ENCODE peak calls at places on chromosomes 6 and 20, in five cellular contexts. R is IMR-90, C is lung, E is left lung, M is colonic mucosa. Z is an unnamed sample.

GRCh38 chr6:155078331-155078745 is 83.2 kb downstream of the TIAM2 start:
- DNase-seq in R (no peak), C (no peak), E (no peak), M (no peak), Z (no peak)

GRCh38 chr20:59518881-59519706 is 85.2 kb upstream of the PHACTR3 start:
- DNase-seq in R (peak), C (no peak), E (no peak), M (peak), Z (peak)

GRCh38 chr6:27126815-27127537 is 120.5 kb upstream of the PRSS16 start:
- DNase-seq in R (peak), C (peak), E (peak), M (peak), Z (peak)

GRCh38 chr20:59835448-59836395 is 97.7 kb downstream of the SYCP2 start:
- DNase-seq in R (peak), C (peak), E (no peak), M (peak), Z (no peak)

GRCh38 chr6:100472674-100473073 is 8.0 kb upstream of the SIM1 start:
- DNase-seq in R (peak), C (no peak), E (no peak), M (no peak), Z (no peak)

GRCh38 chr6:28841290-28841689 is 82.5 kb downstream of the TRIM27 start:
- DNase-seq in R (no peak), C (no peak), E (no peak), M (no peak), Z (no peak)

GRCh38 chr6:79946773-79947190 is 571 bp downstream of the ELOVL4 start:
- DNase-seq in R (peak), C (no peak), E (peak), M (peak), Z (no peak)

GRCh38 chr6:7215140-7215539 is 97.9 kb downstream of the SSR1 start:
- DNase-seq in R (peak), C (no peak), E (no peak), M (no peak), Z (no peak)

GRCh38 chr20:24470031-24470781 is 777 bp downstream of the SYNDIG1 start:
- DNase-seq in R (no peak), C (no peak), E (peak), M (no peak), Z (no peak)

GRCh38 chr6:68994561-68994960 is 359.5 kb downstream of the ADGRB3 start:
- DNase-seq in R (no peak), C (no peak), E (no peak), M (no peak), Z (no peak)

GRCh38 chr6:96186516-96187195 is 170.9 kb downstream of the FUT9 start:
- DNase-seq in R (no peak), C (no peak), E (no peak), M (no peak), Z (no peak)

GRCh38 chr6:85118233-85118632 is 331.6 kb upstream of the NT5E start:
- DNase-seq in R (no peak), C (no peak), E (no peak), M (no peak), Z (no peak)

GRCh38 chr20:39676236-39676635 is 714.1 kb downstream of the DHX35 start:
- DNase-seq in R (no peak), C (no peak), E (no peak), M (peak), Z (no peak)

GRCh38 chr20:48275737-48276342 is 490.6 kb upstream of the SULF2 start:
- DNase-seq in R (no peak), C (no peak), E (no peak), M (no peak), Z (no peak)

GRCh38 chr6:33610779-33611421 is 10.2 kb upstream of the ITPR3 start:
- DNase-seq in R (no peak), C (no peak), E (no peak), M (peak), Z (no peak)

GRCh38 chr6:146948790-146949342 is 255.4 kb upstream of the STXBP5 start:
- DNase-seq in R (no peak), C (no peak), E (no peak), M (no peak), Z (no peak)

GRCh38 chr20:64139200-64140081 is 24.8 kb upstream of the MYT1 start:
- DNase-seq in R (no peak), C (no peak), E (peak), M (no peak), Z (no peak)

GRCh38 chr6:96066376-96066775 is 50.6 kb downstream of the FUT9 start:
- DNase-seq in R (no peak), C (no peak), E (no peak), M (no peak), Z (no peak)

GRCh38 chr6:123716506-123716905 is 79.8 kb upstream of the TRDN start:
- DNase-seq in R (no peak), C (no peak), E (no peak), M (no peak), Z (no peak)

GRCh38 chr6:121436966-121437756 is 1.7 kb downstream of the GJA1 start:
- DNase-seq in R (peak), C (peak), E (peak), M (no peak), Z (peak)

GRCh38 chr6:4370066-4370465 is 234.7 kb upstream of the ECI2 start:
- DNase-seq in R (peak), C (no peak), E (no peak), M (no peak), Z (no peak)

GRCh38 chr20:7866279-7866678 is 74.0 kb downstream of the HAO1 start:
- DNase-seq in R (no peak), C (no peak), E (no peak), M (no peak), Z (peak)

GRCh38 chr6:112879920-112880413 is 532.8 kb downstream of the RFPL4B start:
- DNase-seq in R (no peak), C (peak), E (peak), M (peak), Z (peak)

GRCh38 chr20:53773792-53774371 is 180.2 kb upstream of the ZNF217 start:
- DNase-seq in R (peak), C (no peak), E (no peak), M (no peak), Z (no peak)

GRCh38 chr6:14110001-14110818 is 7.4 kb upstream of the CD83 start:
- DNase-seq in R (no peak), C (no peak), E (no peak), M (no peak), Z (no peak)

GRCh38 chr20:37405351-37405897 is 59.5 kb downstream of the SRC start:
- DNase-seq in R (no peak), C (no peak), E (peak), M (no peak), Z (no peak)

GRCh38 chr20:50320910-50321796 is 130.5 kb downstream of the CEBPB start:
- DNase-seq in R (peak), C (peak), E (peak), M (peak), Z (peak)

GRCh38 chr6:150491796-150492142 is 107.9 kb upstream of the PLEKHG1 start:
- DNase-seq in R (no peak), C (no peak), E (no peak), M (no peak), Z (no peak)

GRCh38 chr6:150494236-150494635 is 105.4 kb upstream of the PLEKHG1 start:
- DNase-seq in R (no peak), C (no peak), E (no peak), M (no peak), Z (no peak)

GRCh38 chr6:150491131-150491795 is 108.4 kb upstream of the PLEKHG1 start:
- DNase-seq in R (no peak), C (no peak), E (no peak), M (no peak), Z (no peak)

GRCh38 chr6:150492507-150492906 is 107.2 kb upstream of the PLEKHG1 start:
- DNase-seq in R (no peak), C (no peak), E (no peak), M (no peak), Z (no peak)

DNA sequence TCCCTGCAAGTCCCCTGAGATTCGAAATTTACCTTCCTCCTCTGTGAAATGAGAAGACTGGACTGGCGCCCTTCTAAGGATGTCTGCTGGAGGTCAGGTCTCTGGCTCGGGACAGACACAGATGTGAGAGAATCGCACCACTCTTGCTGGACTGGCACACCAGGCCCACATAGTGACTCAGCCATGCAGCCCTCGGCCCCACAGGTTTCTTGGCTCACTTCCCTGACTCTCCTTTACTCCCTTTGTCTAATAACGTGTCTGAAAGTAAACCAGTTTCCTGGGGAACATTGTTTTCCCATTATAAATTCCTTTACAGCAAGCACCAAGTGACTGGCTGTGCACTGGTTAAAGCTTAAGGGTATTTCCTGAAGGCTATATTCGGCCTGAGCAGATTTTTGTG is 106.7 kb upstream of the PLEKHG1 start:
- DNase-seq in R (no peak), C (no peak), E (no peak), M (no peak), Z (no peak)
- H3K27ac ChIP-seq in R (no peak), C (no peak), E (no peak), M (no peak), Z (no peak)

GRCh38 chr6:73724389-73724788 is 28.4 kb downstream of the CD109 start:
- DNase-seq in R (no peak), C (no peak), E (no peak), M (no peak), Z (no peak)
- H3K27ac ChIP-seq in R (no peak), C (no peak), E (no peak), M (no peak), Z (no peak)

GRCh38 chr6:130788954-130789353 is 38.3 kb upstream of the SMLR1 start:
- DNase-seq in R (no peak), C (no peak), E (no peak), M (no peak), Z (no peak)
- H3K27ac ChIP-seq in R (no peak), C (no peak), E (no peak), M (no peak), Z (no peak)

DNA sequence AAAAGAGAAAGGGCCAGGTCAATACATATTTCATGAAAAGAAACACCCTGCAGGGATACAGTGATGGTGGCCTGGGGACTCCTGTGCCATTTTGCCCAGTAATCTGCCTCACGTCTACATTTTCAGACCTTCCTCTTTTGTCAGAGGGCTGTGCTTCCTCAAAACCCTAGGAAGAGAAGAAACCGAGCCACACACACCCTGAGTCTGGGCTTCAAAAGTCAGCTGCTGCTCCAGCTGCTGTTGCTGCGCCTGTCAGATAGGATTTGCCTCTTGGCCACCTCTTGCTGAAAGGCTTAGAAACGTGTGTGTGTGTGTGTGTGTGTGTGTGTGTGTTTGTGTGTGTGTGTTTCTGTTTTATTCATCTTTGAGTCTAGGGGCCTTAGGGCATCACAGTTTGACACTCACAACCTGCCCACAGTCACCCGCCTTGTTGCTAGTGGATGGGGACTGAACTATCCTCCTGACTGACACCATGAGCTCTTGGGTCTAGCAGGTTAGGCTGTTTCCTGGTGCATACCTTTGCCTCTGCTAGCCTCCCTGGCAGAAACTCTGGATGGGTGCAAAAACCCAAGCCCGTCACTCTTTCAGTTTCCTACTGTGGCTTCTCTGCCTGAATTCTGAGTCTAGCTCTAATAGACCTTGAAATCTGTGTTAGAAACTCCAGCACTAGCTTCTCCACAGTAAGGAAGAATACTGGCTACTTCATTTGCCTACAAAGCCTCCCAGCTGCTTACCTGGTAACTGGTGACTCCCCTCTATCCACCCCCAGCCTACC is 94.9 kb upstream of the CEP85L start:
- DNase-seq in R (no peak), C (no peak), E (no peak), M (no peak), Z (no peak)
- H3K27ac ChIP-seq in R (no peak), C (no peak), E (no peak), M (no peak), Z (no peak)

GRCh38 chr20:19913927-19914614 is 103.1 kb upstream of the NAA20 start:
- DNase-seq in R (peak), C (no peak), E (no peak), M (no peak), Z (no peak)
- H3K27ac ChIP-seq in R (no peak), C (no peak), E (peak), M (no peak), Z (no peak)

GRCh38 chr20:726160-726559 is 42.1 kb downstream of the SLC52A3 start:
- DNase-seq in R (no peak), C (no peak), E (no peak), M (no peak), Z (no peak)

GRCh38 chr20:721876-722275 is 46.3 kb upstream of the SCRT2 start:
- DNase-seq in R (no peak), C (no peak), E (no peak), M (no peak), Z (no peak)

GRCh38 chr20:725491-725890 is 42.8 kb downstream of the SLC52A3 start:
- DNase-seq in R (no peak), C (no peak), E (no peak), M (no peak), Z (no peak)

GRCh38 chr20:723756-724155 is 44.5 kb downstream of the SLC52A3 start:
- DNase-seq in R (no peak), C (no peak), E (no peak), M (no peak), Z (no peak)

GRCh38 chr20:722822-723644 is 45.3 kb downstream of the SLC52A3 start:
- DNase-seq in R (no peak), C (no peak), E (no peak), M (no peak), Z (no peak)
- H3K27ac ChIP-seq in R (no peak), C (no peak), E (no peak), M (no peak), Z (no peak)

Z was measured in pancreas.